ENCODE peak calls at places on chromosome 15, in ten cellular contexts. B, W, Y, C, K, V, A, Q, R and D are unnamed samples.

GRCh38 chr15:100570282-100570681 is 31.7 kb downstream of the LINS1 start:
- DNase-seq in B (no peak), W (no peak), Y (peak; percentile 27), C (no peak), K (no peak), V (no peak), A (no peak), Q (no peak), R (no peak), D (no peak)

GRCh38 chr15:27694506-27695077 is 404.5 kb downstream of the OCA2 start:
- DNase-seq in B (no peak), W (no peak), Y (no peak), C (no peak), K (no peak), V (no peak), A (no peak), Q (no peak), R (peak; percentile 31), D (no peak)

GRCh38 chr15:59492389-59493377 is 54.7 kb downstream of the FAM81A start:
- DNase-seq in B (peak; percentile 67), W (peak; percentile 66), Y (peak; percentile 61), C (peak; percentile 57), K (no peak), V (peak; percentile 50), A (peak; percentile 32), Q (no peak), R (peak; percentile 81), D (peak; percentile 76)

GRCh38 chr15:22891426-22892210 is 53.2 kb downstream of the NIPA2 start:
- DNase-seq in B (no peak), W (no peak), Y (no peak), C (no peak), K (no peak), V (no peak), A (no peak), Q (no peak), R (no peak), D (no peak)

GRCh38 chr15:74318376-74319137 is 48.9 kb downstream of the CYP11A1 start:
- DNase-seq in B (peak; percentile 63), W (peak; percentile 31), Y (no peak), C (no peak), K (no peak), V (peak; percentile 77), A (no peak), Q (peak; percentile 53), R (no peak), D (no peak)

GRCh38 chr15:90519688-90520087 is 10.0 kb upstream of the CRTC3 start:
- DNase-seq in B (no peak), W (no peak), Y (no peak), C (no peak), K (no peak), V (no peak), A (no peak), Q (no peak), R (no peak), D (no peak)

GRCh38 chr15:37516628-37517027 is 416.3 kb upstream of the MEIS2 start:
- DNase-seq in B (no peak), W (no peak), Y (no peak), C (no peak), K (no peak), V (no peak), A (no peak), Q (no peak), R (no peak), D (no peak)

GRCh38 chr15:43209059-43209824 is 11.6 kb downstream of the EPB42 start:
- DNase-seq in B (no peak), W (no peak), Y (peak; percentile 35), C (no peak), K (no peak), V (no peak), A (no peak), Q (peak; percentile 77), R (peak; percentile 33), D (peak; percentile 69)

GRCh38 chr15:29676961-29677402 is 145.3 kb downstream of the TJP1 start:
- DNase-seq in B (no peak), W (no peak), Y (no peak), C (no peak), K (no peak), V (no peak), A (no peak), Q (no peak), R (no peak), D (no peak)

GRCh38 chr15:74228723-74229081 is 7.4 kb upstream of the CCDC33 start:
- DNase-seq in B (no peak), W (no peak), Y (no peak), C (no peak), K (no peak), V (no peak), A (no peak), Q (no peak), R (peak; percentile 51), D (no peak)

GRCh38 chr15:40347559-40348470 is 3.0 kb upstream of the PHGR1 start:
- DNase-seq in B (no peak), W (no peak), Y (no peak), C (no peak), K (no peak), V (no peak), A (no peak), Q (peak; percentile 45), R (peak; percentile 75), D (no peak)

GRCh38 chr15:40345225-40345866 is 4.6 kb upstream of the CCDC9B start:
- DNase-seq in B (no peak), W (no peak), Y (no peak), C (no peak), K (no peak), V (no peak), A (no peak), Q (no peak), R (no peak), D (no peak)

GRCh38 chr15:40345867-40346578 is 4.8 kb upstream of the PHGR1 start:
- DNase-seq in B (no peak), W (no peak), Y (no peak), C (no peak), K (no peak), V (no peak), A (no peak), Q (no peak), R (peak; percentile 82), D (no peak)

GRCh38 chr15:40348471-40348864 is 2.4 kb upstream of the PHGR1 start:
- DNase-seq in B (no peak), W (no peak), Y (no peak), C (no peak), K (no peak), V (no peak), A (no peak), Q (no peak), R (no peak), D (no peak)

DNA sequence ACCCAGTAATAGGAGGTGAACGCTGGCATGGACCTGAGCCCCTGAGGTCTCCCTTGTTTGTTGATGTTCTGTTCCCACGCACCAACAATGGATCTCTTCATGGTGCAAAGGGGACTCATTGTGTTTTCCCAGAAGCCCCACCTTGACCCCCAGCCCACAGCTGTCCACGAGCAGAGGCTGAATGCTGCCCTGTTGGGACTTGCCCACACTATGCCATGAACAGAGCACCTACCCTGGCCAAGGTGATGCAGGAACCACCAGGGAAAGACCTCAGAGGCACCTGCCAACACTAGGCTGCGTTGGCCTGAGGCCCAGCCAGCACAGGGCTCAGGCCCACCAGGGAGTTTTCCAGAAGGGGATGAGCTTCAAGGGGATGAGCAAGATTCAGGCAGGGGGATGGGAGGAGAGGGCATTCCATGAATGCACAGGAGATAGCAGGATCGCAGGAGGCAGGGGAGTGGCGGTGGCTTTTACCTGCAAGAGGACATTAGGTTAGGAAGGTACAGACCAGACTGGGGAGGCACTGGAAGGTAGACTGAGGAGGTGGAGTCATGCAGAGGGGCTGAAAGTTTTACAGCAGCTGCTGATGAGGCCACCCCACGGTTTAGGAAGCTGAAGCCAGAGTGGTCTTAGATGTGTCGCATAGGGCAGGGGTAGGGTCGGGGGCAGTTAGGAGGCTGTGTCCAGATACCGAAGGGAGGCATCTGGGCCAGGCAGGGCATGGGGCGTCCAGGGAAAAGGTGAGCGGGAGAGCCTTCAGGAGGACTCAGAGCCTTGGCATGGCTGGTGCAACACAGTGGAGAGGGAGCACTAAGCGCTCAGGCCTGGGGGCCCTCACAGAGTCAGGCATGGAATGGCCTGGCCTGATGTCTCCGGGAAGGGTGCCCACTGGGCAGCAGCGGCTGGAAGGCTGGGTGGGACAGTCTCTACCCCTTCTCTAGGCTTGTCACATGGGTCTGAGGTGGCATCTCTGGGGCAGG is 4.0 kb upstream of the PHGR1 start:
- DNase-seq in B (no peak), W (no peak), Y (no peak), C (no peak), K (no peak), V (no peak), A (no peak), Q (peak; percentile 37), R (no peak), D (no peak)
- H3K4me3 ChIP-seq in B (no peak overlapping the region), W (no peak overlapping the region), Y (no peak overlapping the region), C (no peak overlapping the region), K (no peak overlapping the region), V (no peak overlapping the region), A (no peak overlapping the region), Q (no peak overlapping the region), R (no peak overlapping the region), D (no peak overlapping the region)

DNA sequence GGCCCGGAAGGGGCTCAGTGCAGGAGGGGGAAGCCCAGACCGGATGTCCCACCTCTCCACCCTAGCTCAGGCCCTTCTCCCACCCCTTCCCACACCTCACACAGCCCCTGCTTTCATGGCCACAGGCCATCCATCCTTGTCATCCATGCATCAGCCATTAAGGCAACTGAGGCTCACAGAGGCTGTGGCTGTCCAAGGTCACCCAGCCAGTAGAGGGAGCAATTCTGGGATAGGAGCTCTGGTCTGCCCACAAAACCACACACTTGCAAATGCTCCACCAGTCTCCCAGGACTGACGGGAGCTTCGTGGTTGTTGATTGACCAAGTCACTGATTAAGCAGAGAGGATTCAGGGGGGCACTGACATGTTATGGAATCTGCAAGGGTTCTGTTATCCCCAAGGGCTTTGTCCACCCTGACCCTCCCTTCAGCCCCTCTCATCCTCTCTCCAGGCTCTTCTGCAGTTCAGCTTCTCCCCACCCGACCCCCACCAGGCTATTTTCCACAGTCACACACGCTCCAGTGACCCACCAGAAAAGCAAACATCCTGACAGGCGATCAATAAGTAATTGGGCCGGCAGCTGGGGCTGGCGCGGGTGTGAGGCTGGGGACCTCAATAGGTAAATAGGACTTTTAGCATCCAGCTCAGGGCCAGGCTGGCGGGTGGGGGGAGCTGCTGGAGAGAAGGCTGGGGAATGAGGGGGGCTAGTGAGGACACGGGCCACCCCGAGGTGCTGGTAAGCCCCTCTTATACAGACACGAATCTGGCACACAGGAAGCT is 15.0 kb downstream of the LINGO1 start:
- DNase-seq in B (no peak), W (no peak), Y (peak; percentile 60), C (no peak), K (no peak), V (no peak), A (no peak), Q (no peak), R (peak; percentile 53), D (no peak)
- H3K27ac ChIP-seq in B (no peak overlapping the region), W (no peak overlapping the region), Y (no peak overlapping the region), C (no peak overlapping the region), K (no peak overlapping the region), V (no peak overlapping the region), A (no peak overlapping the region), Q (no peak overlapping the region), R (no peak overlapping the region), D (no peak overlapping the region)

GRCh38 chr15:23912191-23912590 is 225.1 kb upstream of the NDN start:
- DNase-seq in B (no peak), W (no peak), Y (no peak), C (no peak), K (no peak), V (no peak), A (no peak), Q (peak; percentile 44), R (peak; percentile 30), D (no peak)
- H3K4me3 ChIP-seq in B (no peak overlapping the region), W (no peak overlapping the region), Y (no peak overlapping the region), C (no peak overlapping the region), K (no peak overlapping the region), V (no peak overlapping the region), A (no peak overlapping the region), Q (no peak overlapping the region), R (no peak overlapping the region), D (no peak overlapping the region)

GRCh38 chr15:57323806-57324589 is 52.3 kb upstream of the CGNL1 start:
- DNase-seq in B (no peak), W (no peak), Y (peak; percentile 96), C (no peak), K (no peak), V (no peak), A (no peak), Q (no peak), R (peak; percentile 83), D (no peak)
- H3K27ac ChIP-seq in B (no peak overlapping the region), W (no peak overlapping the region), Y (peak overlapping the region; percentile 91), C (no peak overlapping the region), K (no peak overlapping the region), V (no peak overlapping the region), A (peak overlapping the region; percentile 80), Q (no peak overlapping the region), R (peak overlapping the region; percentile 83), D (no peak overlapping the region)